ENCODE peak calls at places on chromosomes 5 and 9, in four cellular contexts. S is GM23338, T is hepatocyte, V is GM23248. I is an unnamed sample.

GRCh38 chr9:69317081-69317480 is 7.9 kb upstream of the ENTREP1 start:
- DNase-seq in S (no peak), T (no peak), V (no peak), I (peak)

GRCh38 chr9:116286287-116286686 is 132.7 kb downstream of the PAPPA start:
- DNase-seq in S (peak), T (peak), V (no peak), I (no peak)

GRCh38 chr9:20294351-20294750 is 327.9 kb downstream of the MLLT3 start:
- DNase-seq in S (no peak), T (no peak), V (no peak), I (no peak)

GRCh38 chr9:89923961-89924504 is 319.2 kb downstream of the GADD45G start:
- DNase-seq in S (peak), T (peak), V (no peak), I (peak)

GRCh38 chr9:72315510-72316287 is 49.3 kb downstream of the ZFAND5 start:
- DNase-seq in S (peak), T (peak), V (peak), I (peak)

GRCh38 chr9:98596486-98596885 is 112.2 kb downstream of the GABBR2 start:
- DNase-seq in S (no peak), T (no peak), V (no peak), I (no peak)

GRCh38 chr5:133820516-133820915 is 147.9 kb downstream of the C5orf15 start:
- DNase-seq in S (no peak), T (no peak), V (no peak), I (no peak)

GRCh38 chr5:170297589-170298462 is at the start of gene LCP2:
- DNase-seq in S (no peak), T (no peak), V (no peak), I (no peak)

GRCh38 chr9:14395300-14396082 is 81.5 kb upstream of the NFIB start:
- DNase-seq in S (peak), T (no peak), V (no peak), I (no peak)

GRCh38 chr9:77582572-77583365 is 65.4 kb downstream of the GNA14 start:
- DNase-seq in S (no peak), T (no peak), V (no peak), I (no peak)

GRCh38 chr5:62718368-62718767 is 139.7 kb downstream of the LRRC70 start:
- DNase-seq in S (peak), T (no peak), V (no peak), I (no peak)

GRCh38 chr5:140673187-140673976 is at the start of gene DND1:
- DNase-seq in S (peak), T (no peak), V (no peak), I (no peak)

GRCh38 chr9:89919171-89919681 is 314.4 kb downstream of the GADD45G start:
- DNase-seq in S (peak), T (peak), V (no peak), I (no peak)

GRCh38 chr9:73219985-73220626 is 68.4 kb downstream of the ANXA1 start:
- DNase-seq in S (no peak), T (peak), V (peak), I (peak)

GRCh38 chr9:120256146-120256545 is 323.8 kb downstream of the CDK5RAP2 start:
- DNase-seq in S (no peak), T (no peak), V (no peak), I (no peak)

GRCh38 chr5:71744009-71744792 is 25.1 kb downstream of the CARTPT start:
- DNase-seq in S (no peak), T (no peak), V (no peak), I (no peak)

GRCh38 chr5:21802869-21803490 is 1050.2 kb downstream of the CDH12 start:
- DNase-seq in S (peak), T (peak), V (peak), I (peak)

GRCh38 chr9:132669636-132670358 is at the start of gene DDX31:
- DNase-seq in S (peak), T (peak), V (peak), I (peak)

GRCh38 chr9:89278997-89279739 is 31.8 kb upstream of the CKS2 start:
- DNase-seq in S (peak), T (peak), V (peak), I (peak)

GRCh38 chr5:79560774-79561524 is 47.0 kb upstream of the HOMER1 start:
- DNase-seq in S (no peak), T (no peak), V (peak), I (no peak)

GRCh38 chr5:103036601-103037000 is 83.3 kb downstream of the GIN1 start:
- DNase-seq in S (no peak), T (no peak), V (no peak), I (no peak)

GRCh38 chr5:98514106-98514665 is 259.3 kb upstream of the RGMB start:
- DNase-seq in S (no peak), T (no peak), V (peak), I (peak)

GRCh38 chr5:88889165-88890069 is 6.4 kb upstream of the MEF2C start:
- DNase-seq in S (peak), T (peak), V (peak), I (peak)

GRCh38 chr5:115530426-115530825 is 14.1 kb downstream of the FEM1C start:
- DNase-seq in S (no peak), T (no peak), V (peak), I (no peak)

GRCh38 chr5:83827111-83827541 is 106.5 kb upstream of the HAPLN1 start:
- DNase-seq in S (no peak), T (no peak), V (peak), I (peak)

GRCh38 chr9:89442501-89442978 is 55.4 kb downstream of the SEMA4D start:
- DNase-seq in S (no peak), T (no peak), V (no peak), I (no peak)

GRCh38 chr9:36924071-36924470 is 110.0 kb downstream of the PAX5 start:
- DNase-seq in S (no peak), T (peak), V (peak), I (peak)

GRCh38 chr9:536597-537511 is 304.6 kb upstream of the DMRT1 start:
- DNase-seq in S (no peak), T (no peak), V (no peak), I (no peak)

GRCh38 chr5:66436721-66437120 is 159.5 kb upstream of the MAST4 start:
- DNase-seq in S (peak), T (peak), V (peak), I (peak)

GRCh38 chr5:40043916-40044315 is 619.1 kb upstream of the DAB2 start:
- DNase-seq in S (no peak), T (no peak), V (no peak), I (peak)

GRCh38 chr5:140734354-140734753 is 34.1 kb downstream of the ZMAT2 start:
- DNase-seq in S (no peak), T (peak), V (peak), I (peak)

GRCh38 chr5:14445581-14446290 is 135.9 kb upstream of the OTULINL start:
- DNase-seq in S (peak), T (no peak), V (peak), I (no peak)

GRCh38 chr5:34570721-34571379 is 85.3 kb upstream of the RAI14 start:
- DNase-seq in S (no peak), T (no peak), V (peak), I (no peak)

GRCh38 chr9:105373723-105374122 is 74.1 kb upstream of the FSD1L start:
- DNase-seq in S (no peak), T (no peak), V (no peak), I (no peak)

GRCh38 chr9:135804588-135805421 is 102.5 kb downstream of the CAMSAP1 start:
- DNase-seq in S (peak), T (no peak), V (peak), I (no peak)

GRCh38 chr9:128393171-128393761 is 22.1 kb downstream of the URM1 start:
- DNase-seq in S (peak), T (no peak), V (no peak), I (no peak)

GRCh38 chr5:135977375-135977928 is 22.7 kb upstream of the LECT2 start:
- DNase-seq in S (peak), T (peak), V (no peak), I (no peak)

GRCh38 chr9:124941689-124942561 is 1.0 kb upstream of the GOLGA1 start:
- DNase-seq in S (peak), T (peak), V (peak), I (peak)
- TF ChIP-seq EZH2 in S (no peak), T (no peak), V (no peak), I (no peak)

GRCh38 chr5:147507480-147508126 is 2.3 kb downstream of the DPYSL3 start:
- DNase-seq in S (no peak), T (no peak), V (peak), I (peak)

GRCh38 chr5:147508711-147509040 is 1.2 kb downstream of the DPYSL3 start:
- DNase-seq in S (no peak), T (no peak), V (peak), I (no peak)

GRCh38 chr5:147509041-147509709 is 693 bp downstream of the DPYSL3 start:
- DNase-seq in S (peak), T (peak), V (peak), I (peak)

GRCh38 chr5:147510885-147511284 is 1.0 kb upstream of the DPYSL3 start:
- DNase-seq in S (no peak), T (no peak), V (no peak), I (no peak)

GRCh38 chr5:147509710-147510651 is at the start of gene DPYSL3:
- DNase-seq in S (peak), T (peak), V (peak), I (peak)
- TF ChIP-seq EZH2 in S (no peak), T (no peak), V (no peak), I (no peak)

DNA sequence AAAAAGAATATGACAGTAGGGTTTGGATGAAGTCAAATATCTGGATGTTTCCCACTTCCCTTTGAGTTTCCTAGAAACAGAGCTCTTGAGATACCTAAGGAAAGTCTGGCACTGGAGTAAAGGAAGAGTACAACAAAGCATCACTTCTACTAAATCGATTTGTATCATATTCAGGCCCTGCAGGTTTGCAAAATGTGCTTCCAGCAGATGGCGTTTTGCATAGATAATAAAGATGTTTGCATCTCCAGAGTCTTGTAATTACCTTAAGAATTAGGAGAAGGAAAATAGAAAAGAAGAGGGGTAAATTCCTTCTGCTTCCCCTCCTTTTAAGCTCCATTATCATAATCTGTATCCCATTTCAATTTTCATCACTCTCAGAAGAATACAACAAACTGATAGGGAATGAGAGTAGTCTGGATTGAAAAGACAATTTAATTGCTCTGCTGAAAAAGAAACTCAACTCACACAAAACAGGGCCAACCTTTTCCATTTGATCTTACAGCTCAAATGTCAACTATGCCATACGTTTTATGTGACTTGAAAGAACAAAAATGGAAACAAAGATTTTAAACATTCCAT is 380.4 kb downstream of the PTPRD start:
- DNase-seq in S (peak), T (peak), V (peak), I (peak)
- TF ChIP-seq EZH2 in S (no peak), T (no peak), V (no peak), I (no peak)

GRCh38 chr5:55609413-55609812 is 74.6 kb upstream of the PLPP1 start:
- DNase-seq in S (no peak), T (no peak), V (no peak), I (no peak)
- TF ChIP-seq EZH2 in S (no peak), T (no peak), V (no peak), I (no peak)

GRCh38 chr9:86944974-86945867 is 2.1 kb downstream of the GAS1 start:
- DNase-seq in S (peak), T (peak), V (peak), I (no peak)
- TF ChIP-seq EZH2 in S (no peak), T (no peak), V (no peak), I (no peak)

GRCh38 chr5:174725991-174726601 is 1.7 kb downstream of the MSX2 start:
- DNase-seq in S (no peak), T (no peak), V (no peak), I (no peak)

GRCh38 chr5:174729075-174729680 is 4.8 kb downstream of the MSX2 start:
- DNase-seq in S (peak), T (no peak), V (no peak), I (no peak)

GRCh38 chr5:174725261-174725990 is 1.0 kb downstream of the MSX2 start:
- DNase-seq in S (no peak), T (no peak), V (no peak), I (no peak)

GRCh38 chr5:174727794-174728662 is 3.6 kb downstream of the MSX2 start:
- DNase-seq in S (no peak), T (no peak), V (no peak), I (no peak)

DNA sequence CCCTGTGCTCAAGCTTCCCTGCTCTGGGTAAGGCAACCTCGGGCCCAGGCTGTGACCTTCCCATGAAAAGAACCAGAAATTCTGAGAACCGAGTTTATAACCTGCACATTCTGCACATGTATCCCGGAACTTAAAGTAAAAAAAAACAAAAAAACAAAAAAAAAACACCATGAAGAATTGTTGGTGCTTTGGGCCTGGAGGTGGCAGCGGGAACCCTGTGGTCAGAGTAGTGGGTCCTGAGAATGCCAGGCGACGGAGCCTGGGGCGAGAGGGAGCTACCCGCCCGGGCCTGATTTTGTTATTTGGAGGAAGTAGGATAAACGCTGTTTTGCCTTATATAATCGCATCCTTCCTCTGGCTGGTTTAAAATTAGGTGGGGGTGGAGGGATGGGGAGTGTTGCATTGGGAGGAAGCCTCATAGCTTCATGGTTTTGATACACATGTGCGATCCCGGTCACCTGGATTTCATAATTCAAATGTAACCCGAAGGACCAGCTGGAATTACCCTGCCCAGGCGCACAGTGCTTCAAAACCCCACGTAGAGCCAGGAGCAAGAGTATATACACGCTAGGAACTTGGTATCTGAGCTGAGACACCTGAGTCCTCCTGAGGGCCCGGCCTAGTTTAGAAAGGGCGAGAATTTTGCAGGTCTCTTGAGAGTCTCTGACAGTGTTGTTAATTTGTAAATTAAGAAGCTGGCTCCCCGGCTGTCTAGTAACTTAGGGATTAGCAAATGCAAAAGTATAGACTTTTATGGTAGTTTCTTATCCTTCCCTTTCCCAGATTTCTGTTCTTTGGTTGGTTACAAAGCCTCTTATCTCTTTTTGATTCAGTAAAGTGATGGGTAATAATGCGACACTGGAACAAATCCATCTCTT is 2.8 kb downstream of the MSX2 start:
- DNase-seq in S (peak), T (no peak), V (no peak), I (no peak)
- TF ChIP-seq EZH2 in S (peak), T (no peak), V (no peak), I (no peak)

DNA sequence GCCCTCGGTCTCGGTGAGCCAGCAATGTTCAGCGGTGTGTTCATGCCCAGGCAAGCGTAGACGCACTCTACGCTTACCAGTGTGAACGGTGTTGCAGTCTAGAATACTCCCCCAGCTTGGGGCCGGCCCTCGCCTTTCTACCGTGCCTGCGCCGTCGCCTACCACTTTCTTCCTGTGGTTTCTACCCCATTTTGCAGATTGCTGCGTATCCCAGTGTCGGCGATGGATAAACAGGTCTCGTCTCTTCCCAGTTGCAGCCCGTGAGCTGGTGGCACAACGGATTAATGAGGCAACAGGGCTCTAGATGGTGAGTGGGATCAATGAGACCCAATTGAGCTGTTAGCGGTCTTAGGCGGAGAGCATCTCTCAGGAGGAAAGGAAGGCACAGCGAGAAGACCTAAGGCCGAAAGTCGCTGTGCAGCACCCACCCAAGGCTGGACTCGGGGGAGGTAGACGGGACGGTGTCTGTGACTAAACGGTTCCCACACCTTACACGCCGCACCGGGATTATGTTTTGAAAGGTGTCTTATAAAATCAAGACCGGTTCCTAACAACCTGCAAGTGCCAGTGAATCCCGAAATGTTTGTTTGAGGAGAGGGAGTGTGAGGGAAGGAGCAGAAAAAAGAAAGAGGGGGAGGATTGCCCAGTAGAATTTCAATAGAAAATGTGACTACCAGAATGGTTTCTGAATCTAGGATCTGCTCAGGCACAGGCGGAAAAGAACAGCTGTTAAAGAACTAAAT is 5.8 kb downstream of the OTP start:
- DNase-seq in S (peak), T (no peak), V (no peak), I (no peak)
- TF ChIP-seq EZH2 in S (peak), T (peak), V (peak), I (no peak)

GRCh38 chr5:159310492-159310891 is 19.8 kb downstream of the IL12B start:
- DNase-seq in S (peak), T (peak), V (no peak), I (peak)
- TF ChIP-seq EZH2 in S (no peak), T (no peak), V (no peak), I (no peak)